ENCODE peak calls at places on chromosomes 11 and 22, in eight cellular contexts. One of them, this sample, is unnamed.
A peak's percentile ranks its signal among the peaks of the same experiment; 100 is the strongest.

GRCh38 chr11:74846770-74847169 is 98.1 kb downstream of the RNF169 start:
- DNase-seq in GM06990: no peak
- DNase-seq in lung: no peak
- DNase-seq in right atrium auricular region: no peak
- DNase-seq in heart right ventricle: no peak
- DNase-seq in HAP-1: no peak
- DNase-seq in prostate gland: no peak
- DNase-seq in body of pancreas: no peak
- DNase-seq in this sample: no peak

GRCh38 chr11:126585388-126586302 is 230.2 kb downstream of the ST3GAL4 start:
- DNase-seq in GM06990: no peak
- DNase-seq in HAP-1: no peak
- DNase-seq in right atrium auricular region: peak; percentile 86
- DNase-seq in heart right ventricle: peak; percentile 51
- DNase-seq in body of pancreas: peak; percentile 92
- DNase-seq in lung: peak; percentile 52
- DNase-seq in prostate gland: peak; percentile 67
- DNase-seq in this sample: no peak

GRCh38 chr11:30561691-30562412 is 24.3 kb downstream of the MPPED2 start:
- DNase-seq in heart right ventricle: no peak
- DNase-seq in HAP-1: no peak
- DNase-seq in GM06990: no peak
- DNase-seq in body of pancreas: no peak
- DNase-seq in prostate gland: no peak
- DNase-seq in right atrium auricular region: no peak
- DNase-seq in lung: no peak
- DNase-seq in this sample: no peak

GRCh38 chr11:113896156-113896879 is 8.3 kb upstream of the HTR3B start:
- DNase-seq in prostate gland: peak; percentile 46
- DNase-seq in body of pancreas: peak; percentile 40
- DNase-seq in HAP-1: peak; percentile 55
- DNase-seq in right atrium auricular region: peak; percentile 66
- DNase-seq in lung: no peak
- DNase-seq in GM06990: no peak
- DNase-seq in heart right ventricle: no peak
- DNase-seq in this sample: no peak

GRCh38 chr22:18063311-18063710 is 14.5 kb upstream of the PEX26 start:
- DNase-seq in HAP-1: no peak
- DNase-seq in body of pancreas: no peak
- DNase-seq in right atrium auricular region: no peak
- DNase-seq in GM06990: no peak
- DNase-seq in heart right ventricle: no peak
- DNase-seq in lung: no peak
- DNase-seq in prostate gland: no peak
- DNase-seq in this sample: no peak

GRCh38 chr11:9943346-9944110 is 279.7 kb downstream of the SWAP70 start:
- DNase-seq in GM06990: no peak
- DNase-seq in prostate gland: no peak
- DNase-seq in right atrium auricular region: no peak
- DNase-seq in heart right ventricle: no peak
- DNase-seq in lung: no peak
- DNase-seq in HAP-1: no peak
- DNase-seq in body of pancreas: peak; percentile 3
- DNase-seq in this sample: no peak

GRCh38 chr11:19426719-19427066 is 185.9 kb upstream of the E2F8 start:
- DNase-seq in lung: no peak
- DNase-seq in HAP-1: no peak
- DNase-seq in right atrium auricular region: no peak
- DNase-seq in heart right ventricle: no peak
- DNase-seq in body of pancreas: no peak
- DNase-seq in prostate gland: no peak
- DNase-seq in GM06990: no peak
- DNase-seq in this sample: no peak

GRCh38 chr11:119752946-119753345 is 23.9 kb upstream of the NECTIN1 start:
- DNase-seq in body of pancreas: no peak
- DNase-seq in lung: no peak
- DNase-seq in HAP-1: no peak
- DNase-seq in GM06990: no peak
- DNase-seq in right atrium auricular region: no peak
- DNase-seq in heart right ventricle: no peak
- DNase-seq in prostate gland: no peak
- DNase-seq in this sample: no peak

GRCh38 chr22:36184433-36185035 is 17.1 kb downstream of the APOL4 start:
- DNase-seq in heart right ventricle: no peak
- DNase-seq in lung: no peak
- DNase-seq in body of pancreas: peak; percentile 32
- DNase-seq in right atrium auricular region: no peak
- DNase-seq in prostate gland: no peak
- DNase-seq in HAP-1: no peak
- DNase-seq in GM06990: no peak
- DNase-seq in this sample: no peak

GRCh38 chr22:40928657-40929056 is 22.5 kb upstream of the RBX1 start:
- DNase-seq in GM06990: no peak
- DNase-seq in prostate gland: no peak
- DNase-seq in right atrium auricular region: no peak
- DNase-seq in lung: no peak
- DNase-seq in body of pancreas: no peak
- DNase-seq in heart right ventricle: no peak
- DNase-seq in HAP-1: no peak
- DNase-seq in this sample: no peak

GRCh38 chr22:50249382-50250248 is 1.4 kb downstream of the HDAC10 start:
- DNase-seq in prostate gland: no peak
- DNase-seq in right atrium auricular region: no peak
- DNase-seq in body of pancreas: no peak
- DNase-seq in lung: no peak
- DNase-seq in HAP-1: no peak
- DNase-seq in GM06990: no peak
- DNase-seq in heart right ventricle: no peak
- DNase-seq in this sample: no peak

GRCh38 chr11:66987158-66987620 is 12.1 kb downstream of the C11orf86 start:
- DNase-seq in GM06990: no peak
- DNase-seq in right atrium auricular region: no peak
- DNase-seq in HAP-1: no peak
- DNase-seq in prostate gland: no peak
- DNase-seq in heart right ventricle: peak; percentile 33
- DNase-seq in body of pancreas: no peak
- DNase-seq in lung: no peak
- DNase-seq in this sample: no peak

GRCh38 chr11:72805214-72805613 is 9.0 kb upstream of the ATG16L2 start:
- DNase-seq in HAP-1: no peak
- DNase-seq in prostate gland: no peak
- DNase-seq in body of pancreas: no peak
- DNase-seq in right atrium auricular region: no peak
- DNase-seq in GM06990: no peak
- DNase-seq in heart right ventricle: no peak
- DNase-seq in lung: no peak
- DNase-seq in this sample: no peak

GRCh38 chr11:1822648-1823375 is 12.0 kb upstream of the SYT8 start:
- DNase-seq in GM06990: no peak
- DNase-seq in heart right ventricle: no peak
- DNase-seq in prostate gland: no peak
- DNase-seq in body of pancreas: no peak
- DNase-seq in right atrium auricular region: no peak
- DNase-seq in HAP-1: no peak
- DNase-seq in lung: no peak
- DNase-seq in this sample: no peak

GRCh38 chr11:66973956-66974585 is 1.0 kb upstream of the C11orf86 start:
- DNase-seq in heart right ventricle: no peak
- DNase-seq in body of pancreas: no peak
- DNase-seq in GM06990: no peak
- DNase-seq in prostate gland: no peak
- DNase-seq in lung: no peak
- DNase-seq in HAP-1: no peak
- DNase-seq in right atrium auricular region: no peak
- DNase-seq in this sample: no peak

GRCh38 chr11:134037093-134037908 is 31.6 kb upstream of the JAM3 start:
- DNase-seq in right atrium auricular region: peak; percentile 75
- DNase-seq in heart right ventricle: peak; percentile 81
- DNase-seq in lung: peak; percentile 64
- DNase-seq in body of pancreas: peak; percentile 75
- DNase-seq in HAP-1: peak; percentile 34
- DNase-seq in prostate gland: peak; percentile 70
- DNase-seq in GM06990: peak; percentile 45
- DNase-seq in this sample: peak; percentile 58

GRCh38 chr11:95713428-95713827 is 76.2 kb downstream of the FAM76B start:
- DNase-seq in HAP-1: no peak
- DNase-seq in GM06990: no peak
- DNase-seq in right atrium auricular region: no peak
- DNase-seq in prostate gland: no peak
- DNase-seq in heart right ventricle: no peak
- DNase-seq in lung: no peak
- DNase-seq in body of pancreas: no peak
- DNase-seq in this sample: no peak

GRCh38 chr22:30423296-30423958 is 2.1 kb upstream of the MTFP1 start:
- DNase-seq in body of pancreas: no peak
- DNase-seq in heart right ventricle: peak; percentile 77
- DNase-seq in HAP-1: no peak
- DNase-seq in lung: peak; percentile 66
- DNase-seq in prostate gland: peak; percentile 33
- DNase-seq in GM06990: no peak
- DNase-seq in right atrium auricular region: no peak
- DNase-seq in this sample: no peak

GRCh38 chr22:29335656-29336055 is 20.2 kb upstream of the RASL10A start:
- DNase-seq in prostate gland: no peak
- DNase-seq in heart right ventricle: no peak
- DNase-seq in right atrium auricular region: no peak
- DNase-seq in lung: no peak
- DNase-seq in HAP-1: no peak
- DNase-seq in body of pancreas: no peak
- DNase-seq in GM06990: no peak
- DNase-seq in this sample: no peak
- H3K36me3 ChIP-seq in prostate gland: peaks cover 6% of the 10 kb centered on the region
- H3K36me3 ChIP-seq in heart right ventricle: peaks cover 5% of the 10 kb centered on the region
- H3K36me3 ChIP-seq in right atrium auricular region: peaks cover 66% of the 10 kb centered on the region
- H3K36me3 ChIP-seq in lung: peaks cover 91% of the 10 kb centered on the region
- H3K36me3 ChIP-seq in HAP-1: peaks cover 45% of the 10 kb centered on the region
- H3K36me3 ChIP-seq in body of pancreas: peaks cover 8% of the 10 kb centered on the region
- H3K36me3 ChIP-seq in GM06990: peaks cover 62% of the 10 kb centered on the region
- H3K36me3 ChIP-seq in this sample: peaks cover 14% of the 10 kb centered on the region

DNA sequence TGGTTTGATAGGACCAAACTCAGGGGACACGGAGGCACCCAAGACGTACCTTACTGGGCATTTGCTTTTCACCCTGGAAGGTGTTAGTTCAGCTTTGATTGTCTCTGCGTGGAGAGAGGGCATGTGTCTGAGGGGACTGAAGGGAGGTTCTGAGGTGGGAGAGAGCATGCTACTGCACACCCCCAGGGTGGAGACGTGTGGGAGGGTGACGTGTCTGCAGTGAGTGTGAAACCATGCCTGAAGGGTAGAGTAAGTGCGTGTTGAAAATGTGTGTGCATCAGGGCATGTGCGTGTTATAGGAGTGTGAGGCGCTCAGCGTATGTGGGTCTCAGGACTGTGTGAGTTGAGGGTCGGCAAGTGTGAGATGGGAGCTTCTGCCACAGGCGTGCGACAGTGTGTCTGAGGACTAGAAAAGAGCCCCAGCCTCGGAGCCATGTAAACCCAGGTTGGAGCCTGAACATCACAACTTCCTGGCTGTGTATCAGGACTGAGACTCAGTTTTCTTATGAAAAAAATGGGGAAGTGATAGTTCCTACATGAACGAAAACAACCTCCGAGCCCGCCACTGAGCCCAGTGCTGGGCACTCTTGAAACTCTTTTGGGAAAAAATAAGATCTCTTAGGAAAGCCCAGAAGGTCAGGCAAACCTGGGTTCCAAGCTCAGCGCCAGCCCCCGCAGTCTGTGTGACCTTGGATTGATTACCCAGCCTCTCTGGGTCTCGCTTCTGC is 11.8 kb upstream of the KCNJ11 start:
- DNase-seq in lung: no peak
- DNase-seq in HAP-1: no peak
- DNase-seq in body of pancreas: no peak
- DNase-seq in right atrium auricular region: no peak
- DNase-seq in GM06990: peak; percentile 47
- DNase-seq in heart right ventricle: no peak
- DNase-seq in prostate gland: no peak
- DNase-seq in this sample: no peak
- H3K36me3 ChIP-seq in lung: no peaks in the 10 kb centered on the region
- H3K36me3 ChIP-seq in HAP-1: no peaks in the 10 kb centered on the region
- H3K36me3 ChIP-seq in body of pancreas: no peaks in the 10 kb centered on the region
- H3K36me3 ChIP-seq in right atrium auricular region: no peaks in the 10 kb centered on the region
- H3K36me3 ChIP-seq in GM06990: no peaks in the 10 kb centered on the region
- H3K36me3 ChIP-seq in heart right ventricle: no peaks in the 10 kb centered on the region
- H3K36me3 ChIP-seq in prostate gland: no peaks in the 10 kb centered on the region
- H3K36me3 ChIP-seq in this sample: no peaks in the 10 kb centered on the region

GRCh38 chr22:25183959-25184619 is 15.6 kb upstream of the CRYBB3 start:
- DNase-seq in prostate gland: no peak
- DNase-seq in HAP-1: no peak
- DNase-seq in body of pancreas: no peak
- DNase-seq in right atrium auricular region: no peak
- DNase-seq in lung: no peak
- DNase-seq in GM06990: no peak
- DNase-seq in heart right ventricle: no peak
- DNase-seq in this sample: no peak
- H3K36me3 ChIP-seq in prostate gland: peaks cover 4% of the 10 kb centered on the region
- H3K36me3 ChIP-seq in HAP-1: peaks cover 15% of the 10 kb centered on the region
- H3K36me3 ChIP-seq in body of pancreas: no peaks in the 10 kb centered on the region
- H3K36me3 ChIP-seq in right atrium auricular region: peaks cover 39% of the 10 kb centered on the region
- H3K36me3 ChIP-seq in lung: peaks cover 19% of the 10 kb centered on the region
- H3K36me3 ChIP-seq in GM06990: no peaks in the 10 kb centered on the region
- H3K36me3 ChIP-seq in heart right ventricle: no peaks in the 10 kb centered on the region
- H3K36me3 ChIP-seq in this sample: no peaks in the 10 kb centered on the region

GRCh38 chr11:83744620-83745192 is 458.5 kb upstream of the CCDC90B start:
- DNase-seq in GM06990: no peak
- DNase-seq in right atrium auricular region: no peak
- DNase-seq in heart right ventricle: no peak
- DNase-seq in body of pancreas: no peak
- DNase-seq in prostate gland: no peak
- DNase-seq in HAP-1: no peak
- DNase-seq in lung: no peak
- DNase-seq in this sample: no peak

GRCh38 chr11:83751041-83751440 is 464.9 kb upstream of the CCDC90B start:
- DNase-seq in prostate gland: no peak
- DNase-seq in body of pancreas: no peak
- DNase-seq in heart right ventricle: no peak
- DNase-seq in lung: no peak
- DNase-seq in right atrium auricular region: no peak
- DNase-seq in GM06990: no peak
- DNase-seq in HAP-1: no peak
- DNase-seq in this sample: no peak

DNA sequence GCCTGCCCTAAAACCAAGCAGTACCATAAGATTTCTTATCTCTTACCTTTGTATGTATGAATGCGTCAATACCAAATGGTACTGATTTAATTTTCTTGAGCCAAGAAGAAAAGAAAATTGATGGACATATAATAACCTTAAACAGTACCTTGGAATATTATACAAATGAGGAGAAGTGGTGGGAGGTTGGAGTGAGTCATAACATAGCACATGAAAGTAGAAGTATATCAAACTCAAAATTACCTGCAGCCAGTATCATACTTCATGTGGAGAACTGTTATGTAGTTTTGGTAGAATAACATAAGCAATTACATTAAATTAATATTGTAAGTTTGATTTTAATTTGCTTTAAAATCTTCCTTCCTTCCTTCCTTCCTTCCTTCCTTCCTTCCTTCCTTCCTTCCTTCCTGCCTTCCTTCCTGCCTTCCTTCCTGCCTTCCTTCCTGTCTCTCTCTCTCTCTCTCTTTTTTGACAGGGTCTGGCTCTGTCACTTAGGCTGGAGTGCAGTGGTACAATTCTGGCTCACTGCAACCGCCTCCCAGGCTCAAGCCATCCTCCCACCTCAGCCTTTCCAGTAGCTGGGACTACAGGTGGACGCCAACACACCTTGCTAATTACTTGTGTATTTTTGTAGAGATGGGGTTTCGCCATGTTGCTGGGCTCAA is 460.9 kb upstream of the CCDC90B start:
- DNase-seq in lung: no peak
- DNase-seq in prostate gland: no peak
- DNase-seq in heart right ventricle: no peak
- DNase-seq in body of pancreas: no peak
- DNase-seq in GM06990: no peak
- DNase-seq in HAP-1: no peak
- DNase-seq in right atrium auricular region: no peak
- DNase-seq in this sample: no peak
- H3K36me3 ChIP-seq in lung: no peaks in the 10 kb centered on the region
- H3K36me3 ChIP-seq in prostate gland: no peaks in the 10 kb centered on the region
- H3K36me3 ChIP-seq in heart right ventricle: no peaks in the 10 kb centered on the region
- H3K36me3 ChIP-seq in body of pancreas: no peaks in the 10 kb centered on the region
- H3K36me3 ChIP-seq in GM06990: no peaks in the 10 kb centered on the region
- H3K36me3 ChIP-seq in HAP-1: no peaks in the 10 kb centered on the region
- H3K36me3 ChIP-seq in right atrium auricular region: no peaks in the 10 kb centered on the region
- H3K36me3 ChIP-seq in this sample: no peaks in the 10 kb centered on the region